ENCODE peak calls at places on chromosomes 5 and 9, in seven cellular contexts. W, I, J, H, L, B and Z are unnamed samples. For H3K4me1, the result is how much of the 10 kb centered on the place peaks cover.

GRCh38 chr5:113249216-113249615 is 185.6 kb downstream of the TSSK1B start:
- DNase-seq in W (peak), I (no peak), J (no peak), H (no peak), L (no peak), B (no peak), Z (no peak)

GRCh38 chr5:68817696-68818695 is 275.8 kb upstream of the SLC30A5 start:
- DNase-seq in W (no peak), I (no peak), J (no peak), H (no peak), L (peak), B (no peak), Z (no peak)

GRCh38 chr5:95940758-95941682 is 20.6 kb downstream of the ELL2 start:
- DNase-seq in W (no peak), I (no peak), J (no peak), H (no peak), L (no peak), B (no peak), Z (no peak)

GRCh38 chr5:14407051-14407450 is 174.5 kb upstream of the OTULINL start:
- DNase-seq in W (no peak), I (no peak), J (no peak), H (no peak), L (no peak), B (no peak), Z (no peak)

GRCh38 chr9:130421802-130422276 is 22.9 kb upstream of the ASS1 start:
- DNase-seq in W (no peak), I (no peak), J (no peak), H (no peak), L (peak), B (no peak), Z (no peak)

GRCh38 chr5:174920906-174921550 is 196.6 kb downstream of the MSX2 start:
- DNase-seq in W (no peak), I (no peak), J (no peak), H (no peak), L (peak), B (no peak), Z (no peak)

GRCh38 chr9:8552732-8553131 is 753.2 kb upstream of the DMAC1 start:
- DNase-seq in W (no peak), I (no peak), J (no peak), H (no peak), L (no peak), B (no peak), Z (no peak)

GRCh38 chr9:3457171-3457570 is 68.6 kb downstream of the RFX3 start:
- DNase-seq in W (no peak), I (no peak), J (no peak), H (no peak), L (no peak), B (no peak), Z (no peak)

GRCh38 chr5:173919443-173919842 is 31.3 kb downstream of the CPEB4 start:
- DNase-seq in W (peak), I (no peak), J (no peak), H (no peak), L (no peak), B (peak), Z (no peak)

GRCh38 chr9:80874276-80874675 is 815.1 kb downstream of the TLE1 start:
- DNase-seq in W (no peak), I (no peak), J (no peak), H (no peak), L (no peak), B (no peak), Z (no peak)

GRCh38 chr5:11377896-11378295 is 526.4 kb downstream of the CTNND2 start:
- DNase-seq in W (no peak), I (no peak), J (no peak), H (no peak), L (no peak), B (no peak), Z (no peak)
- H3K4me1 ChIP-seq in W (under half), I (under half), J (under half), H (under half), L (under half), B (under half), Z (under half)

GRCh38 chr5:43019293-43019614 is 20.9 kb downstream of the ANXA2R start:
- DNase-seq in W (no peak), I (no peak), J (no peak), H (no peak), L (no peak), B (no peak), Z (no peak)

GRCh38 chr5:43016217-43016779 is 23.8 kb downstream of the ANXA2R start:
- DNase-seq in W (no peak), I (no peak), J (no peak), H (no peak), L (no peak), B (no peak), Z (no peak)

GRCh38 chr5:43017438-43017820 is 22.7 kb downstream of the ANXA2R start:
- DNase-seq in W (peak), I (peak), J (no peak), H (no peak), L (no peak), B (no peak), Z (peak)

GRCh38 chr5:43020294-43020711 is 19.8 kb downstream of the ANXA2R start:
- DNase-seq in W (no peak), I (no peak), J (no peak), H (no peak), L (no peak), B (no peak), Z (peak)

GRCh38 chr5:43019615-43020293 is 20.4 kb downstream of the ANXA2R start:
- DNase-seq in W (peak), I (peak), J (no peak), H (peak), L (no peak), B (peak), Z (peak)
- TF ChIP-seq POLR2AphosphoS5 in W (no peak), I (peak), J (no peak), H (no peak), L (no peak), B (no peak), Z (peak)

GRCh38 chr9:72305102-72305546 is 59.9 kb downstream of the ZFAND5 start:
- DNase-seq in W (peak), I (peak), J (no peak), H (peak), L (no peak), B (no peak), Z (peak)
- H3K4me3 ChIP-seq in W (peak), I (peak), J (peak), H (peak), L (no peak), B (no peak), Z (peak)

GRCh38 chr5:129460951-129461815 is 1.1 kb downstream of the ADAMTS19 start:
- DNase-seq in W (peak), I (peak), J (no peak), H (no peak), L (peak), B (no peak), Z (peak)

GRCh38 chr5:129459485-129460120 is 495 bp upstream of the ADAMTS19 start:
- DNase-seq in W (peak), I (peak), J (no peak), H (no peak), L (peak), B (no peak), Z (peak)

GRCh38 chr5:129460121-129460950 is at the start of gene ADAMTS19:
- DNase-seq in W (peak), I (peak), J (no peak), H (no peak), L (peak), B (no peak), Z (no peak)

GRCh38 chr5:129465945-129466344 is 5.8 kb downstream of the ADAMTS19 start:
- DNase-seq in W (no peak), I (no peak), J (no peak), H (no peak), L (no peak), B (no peak), Z (no peak)

GRCh38 chr5:129461816-129462396 is 1.8 kb downstream of the ADAMTS19 start:
- DNase-seq in W (no peak), I (no peak), J (no peak), H (no peak), L (no peak), B (no peak), Z (no peak)
- H3K4me1 ChIP-seq in W (under half), I (under half), J (under half), H (under half), L (under half), B (under half), Z (under half)